ENCODE peak calls at places on chromosomes 4 and X, in ten cellular contexts. One of them, this sample, is unnamed. For H3K36me3, the result is how much of the 10 kb centered on the place peaks cover.

GRCh38 chr4:149997881-149998421 is 80.3 kb upstream of the DCLK2 start:
- DNase-seq in small intestine: peak
- DNase-seq in IMR-90: peak
- DNase-seq in endothelial cell of umbilical vein: peak
- DNase-seq in BJ: no peak
- DNase-seq in brain microvascular endothelial cell: no peak
- DNase-seq in PC-3: peak
- DNase-seq in CD4-positive, alpha-beta memory T cell: no peak
- DNase-seq in astrocyte: peak
- DNase-seq in HCT116: peak
- DNase-seq in this sample: no peak

GRCh38 chr4:88963817-88964216 is 93.2 kb downstream of the FAM13A start:
- DNase-seq in IMR-90: peak
- DNase-seq in BJ: no peak
- DNase-seq in CD4-positive, alpha-beta memory T cell: no peak
- DNase-seq in small intestine: no peak
- DNase-seq in astrocyte: no peak
- DNase-seq in brain microvascular endothelial cell: no peak
- DNase-seq in HCT116: no peak
- DNase-seq in PC-3: peak
- DNase-seq in endothelial cell of umbilical vein: peak
- DNase-seq in this sample: no peak

GRCh38 chr4:140144050-140144449 is 9.9 kb downstream of the MAML3 start:
- DNase-seq in PC-3: no peak
- DNase-seq in HCT116: no peak
- DNase-seq in brain microvascular endothelial cell: no peak
- DNase-seq in IMR-90: no peak
- DNase-seq in small intestine: no peak
- DNase-seq in CD4-positive, alpha-beta memory T cell: no peak
- DNase-seq in endothelial cell of umbilical vein: no peak
- DNase-seq in astrocyte: no peak
- DNase-seq in BJ: no peak
- DNase-seq in this sample: no peak

GRCh38 chr4:6732441-6733357 is 16.7 kb downstream of the BLOC1S4 start:
- DNase-seq in HCT116: peak
- DNase-seq in CD4-positive, alpha-beta memory T cell: no peak
- DNase-seq in IMR-90: peak
- DNase-seq in endothelial cell of umbilical vein: peak
- DNase-seq in BJ: peak
- DNase-seq in brain microvascular endothelial cell: peak
- DNase-seq in astrocyte: peak
- DNase-seq in PC-3: peak
- DNase-seq in small intestine: peak
- DNase-seq in this sample: no peak

GRCh38 chrX:118324588-118324987 is 21.3 kb upstream of the WDR44 start:
- DNase-seq in brain microvascular endothelial cell: no peak
- DNase-seq in small intestine: no peak
- DNase-seq in IMR-90: no peak
- DNase-seq in BJ: no peak
- DNase-seq in CD4-positive, alpha-beta memory T cell: no peak
- DNase-seq in HCT116: no peak
- DNase-seq in PC-3: no peak
- DNase-seq in astrocyte: no peak
- DNase-seq in endothelial cell of umbilical vein: no peak
- DNase-seq in this sample: no peak

GRCh38 chr4:80235451-80235850 is 31.0 kb upstream of the FGF5 start:
- DNase-seq in IMR-90: peak
- DNase-seq in PC-3: peak
- DNase-seq in astrocyte: peak
- DNase-seq in BJ: no peak
- DNase-seq in endothelial cell of umbilical vein: no peak
- DNase-seq in brain microvascular endothelial cell: no peak
- DNase-seq in small intestine: no peak
- DNase-seq in CD4-positive, alpha-beta memory T cell: no peak
- DNase-seq in HCT116: no peak
- DNase-seq in this sample: no peak

GRCh38 chr4:110287130-110287529 is 88.7 kb upstream of the ELOVL6 start:
- DNase-seq in CD4-positive, alpha-beta memory T cell: no peak
- DNase-seq in IMR-90: peak
- DNase-seq in endothelial cell of umbilical vein: no peak
- DNase-seq in astrocyte: peak
- DNase-seq in PC-3: peak
- DNase-seq in brain microvascular endothelial cell: peak
- DNase-seq in small intestine: peak
- DNase-seq in BJ: no peak
- DNase-seq in HCT116: peak
- DNase-seq in this sample: peak

GRCh38 chr4:27318740-27319139 is 458.1 kb downstream of the STIM2 start:
- DNase-seq in BJ: no peak
- DNase-seq in small intestine: peak
- DNase-seq in endothelial cell of umbilical vein: no peak
- DNase-seq in astrocyte: no peak
- DNase-seq in brain microvascular endothelial cell: no peak
- DNase-seq in IMR-90: peak
- DNase-seq in PC-3: peak
- DNase-seq in CD4-positive, alpha-beta memory T cell: no peak
- DNase-seq in HCT116: peak
- DNase-seq in this sample: no peak

GRCh38 chrX:118347131-118347530 is 1.2 kb downstream of the WDR44 start:
- DNase-seq in BJ: no peak
- DNase-seq in PC-3: peak
- DNase-seq in endothelial cell of umbilical vein: peak
- DNase-seq in astrocyte: peak
- DNase-seq in HCT116: no peak
- DNase-seq in CD4-positive, alpha-beta memory T cell: peak
- DNase-seq in small intestine: peak
- DNase-seq in brain microvascular endothelial cell: peak
- DNase-seq in IMR-90: peak
- DNase-seq in this sample: no peak

GRCh38 chrX:105018865-105019264 is 201.6 kb downstream of the TEX13A start:
- DNase-seq in endothelial cell of umbilical vein: no peak
- DNase-seq in astrocyte: no peak
- DNase-seq in BJ: no peak
- DNase-seq in PC-3: no peak
- DNase-seq in brain microvascular endothelial cell: no peak
- DNase-seq in HCT116: no peak
- DNase-seq in CD4-positive, alpha-beta memory T cell: no peak
- DNase-seq in small intestine: no peak
- DNase-seq in IMR-90: no peak
- DNase-seq in this sample: no peak

GRCh38 chr4:31199644-31200043 is 479.5 kb downstream of the PCDH7 start:
- DNase-seq in PC-3: no peak
- DNase-seq in IMR-90: no peak
- DNase-seq in astrocyte: no peak
- DNase-seq in BJ: no peak
- DNase-seq in HCT116: no peak
- DNase-seq in small intestine: no peak
- DNase-seq in brain microvascular endothelial cell: no peak
- DNase-seq in CD4-positive, alpha-beta memory T cell: no peak
- DNase-seq in endothelial cell of umbilical vein: no peak
- DNase-seq in this sample: no peak
- H3K4me3 ChIP-seq in PC-3: no peak
- H3K4me3 ChIP-seq in IMR-90: no peak
- H3K4me3 ChIP-seq in astrocyte: no peak
- H3K4me3 ChIP-seq in BJ: no peak
- H3K4me3 ChIP-seq in HCT116: no peak
- H3K4me3 ChIP-seq in small intestine: no peak
- H3K4me3 ChIP-seq in brain microvascular endothelial cell: no peak
- H3K4me3 ChIP-seq in CD4-positive, alpha-beta memory T cell: no peak
- H3K4me3 ChIP-seq in endothelial cell of umbilical vein: no peak
- H3K4me3 ChIP-seq in this sample: no peak

GRCh38 chrX:51899741-51900140 is 6.3 kb downstream of the MAGED1 start:
- DNase-seq in BJ: peak
- DNase-seq in endothelial cell of umbilical vein: no peak
- DNase-seq in small intestine: no peak
- DNase-seq in brain microvascular endothelial cell: peak
- DNase-seq in HCT116: no peak
- DNase-seq in IMR-90: peak
- DNase-seq in astrocyte: peak
- DNase-seq in CD4-positive, alpha-beta memory T cell: no peak
- DNase-seq in PC-3: no peak
- DNase-seq in this sample: no peak
- H3K36me3 ChIP-seq in BJ: under half
- H3K36me3 ChIP-seq in endothelial cell of umbilical vein: under half
- H3K36me3 ChIP-seq in small intestine: under half
- H3K36me3 ChIP-seq in brain microvascular endothelial cell: half or more
- H3K36me3 ChIP-seq in HCT116: under half
- H3K36me3 ChIP-seq in IMR-90: half or more
- H3K36me3 ChIP-seq in astrocyte: under half
- H3K36me3 ChIP-seq in CD4-positive, alpha-beta memory T cell: under half
- H3K36me3 ChIP-seq in PC-3: under half
- H3K36me3 ChIP-seq in this sample: under half

DNA sequence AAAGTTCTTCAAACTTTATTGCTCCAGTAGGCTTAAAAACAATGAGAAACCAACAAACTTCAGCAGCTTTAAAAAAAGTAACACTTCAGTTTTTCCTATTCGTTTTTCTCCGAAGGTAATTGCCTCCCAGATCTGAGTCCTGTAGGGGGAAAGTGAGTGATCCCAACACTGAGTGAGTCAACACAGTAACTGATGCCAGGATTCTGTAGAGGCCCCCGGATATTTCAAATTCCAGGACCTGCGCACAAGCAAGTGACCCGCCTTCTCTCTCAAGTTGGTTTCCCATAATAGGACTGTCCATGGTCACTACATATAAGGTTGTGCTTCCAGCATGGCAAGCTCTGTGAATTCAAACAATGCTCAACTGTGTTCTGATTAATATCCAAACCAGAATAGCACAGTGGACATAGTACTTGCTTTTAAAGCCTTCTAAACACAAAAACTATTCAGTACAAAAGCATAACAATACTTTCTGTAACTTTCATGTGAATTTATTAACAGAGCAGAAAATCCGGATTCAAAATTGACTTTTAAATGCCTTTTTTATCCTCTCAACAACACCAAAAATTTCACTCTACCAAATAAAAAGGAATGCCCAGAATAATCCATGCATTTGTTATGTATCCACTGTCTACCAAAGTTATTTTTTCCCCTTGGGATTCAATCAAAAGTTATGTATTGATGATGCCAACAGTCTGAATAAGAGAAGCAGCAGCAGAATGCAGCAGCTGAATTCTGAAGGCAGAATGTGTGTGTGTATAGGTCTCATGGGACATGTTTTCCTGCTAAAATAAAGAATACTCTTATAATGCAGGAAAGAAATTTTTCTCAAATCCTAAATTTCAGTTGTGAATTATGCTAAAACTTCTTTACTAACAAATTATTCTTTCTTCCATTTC is at the start of gene DMD:
- DNase-seq in small intestine: peak
- DNase-seq in astrocyte: peak
- DNase-seq in endothelial cell of umbilical vein: peak
- DNase-seq in BJ: no peak
- DNase-seq in brain microvascular endothelial cell: peak
- DNase-seq in IMR-90: peak
- DNase-seq in CD4-positive, alpha-beta memory T cell: no peak
- DNase-seq in PC-3: no peak
- DNase-seq in HCT116: no peak
- DNase-seq in this sample: no peak
- H3K4me3 ChIP-seq in small intestine: no peak
- H3K4me3 ChIP-seq in astrocyte: peak
- H3K4me3 ChIP-seq in endothelial cell of umbilical vein: peak
- H3K4me3 ChIP-seq in BJ: no peak
- H3K4me3 ChIP-seq in brain microvascular endothelial cell: peak
- H3K4me3 ChIP-seq in IMR-90: peak
- H3K4me3 ChIP-seq in CD4-positive, alpha-beta memory T cell: no peak
- H3K4me3 ChIP-seq in PC-3: no peak
- H3K4me3 ChIP-seq in HCT116: no peak
- H3K4me3 ChIP-seq in this sample: no peak

GRCh38 chr4:153622778-153623240 is 61.3 kb upstream of the TLR2 start:
- DNase-seq in BJ: no peak
- DNase-seq in PC-3: no peak
- DNase-seq in IMR-90: no peak
- DNase-seq in endothelial cell of umbilical vein: no peak
- DNase-seq in astrocyte: no peak
- DNase-seq in small intestine: no peak
- DNase-seq in CD4-positive, alpha-beta memory T cell: no peak
- DNase-seq in brain microvascular endothelial cell: no peak
- DNase-seq in HCT116: no peak
- DNase-seq in this sample: no peak
- H3K36me3 ChIP-seq in BJ: under half
- H3K36me3 ChIP-seq in PC-3: under half
- H3K36me3 ChIP-seq in IMR-90: under half
- H3K36me3 ChIP-seq in endothelial cell of umbilical vein: under half
- H3K36me3 ChIP-seq in astrocyte: under half
- H3K36me3 ChIP-seq in small intestine: under half
- H3K36me3 ChIP-seq in CD4-positive, alpha-beta memory T cell: half or more
- H3K36me3 ChIP-seq in brain microvascular endothelial cell: under half
- H3K36me3 ChIP-seq in HCT116: under half
- H3K36me3 ChIP-seq in this sample: under half

GRCh38 chrX:46575991-46576392 is 2.4 kb downstream of the CHST7 start:
- DNase-seq in brain microvascular endothelial cell: no peak
- DNase-seq in BJ: no peak
- DNase-seq in PC-3: peak
- DNase-seq in IMR-90: peak
- DNase-seq in endothelial cell of umbilical vein: peak
- DNase-seq in CD4-positive, alpha-beta memory T cell: peak
- DNase-seq in astrocyte: no peak
- DNase-seq in HCT116: no peak
- DNase-seq in small intestine: no peak
- DNase-seq in this sample: no peak
- H3K4me3 ChIP-seq in brain microvascular endothelial cell: peak
- H3K4me3 ChIP-seq in BJ: peak
- H3K4me3 ChIP-seq in PC-3: peak
- H3K4me3 ChIP-seq in IMR-90: peak
- H3K4me3 ChIP-seq in endothelial cell of umbilical vein: peak
- H3K4me3 ChIP-seq in CD4-positive, alpha-beta memory T cell: peak
- H3K4me3 ChIP-seq in astrocyte: peak
- H3K4me3 ChIP-seq in HCT116: no peak
- H3K4me3 ChIP-seq in small intestine: no peak
- H3K4me3 ChIP-seq in this sample: peak

DNA sequence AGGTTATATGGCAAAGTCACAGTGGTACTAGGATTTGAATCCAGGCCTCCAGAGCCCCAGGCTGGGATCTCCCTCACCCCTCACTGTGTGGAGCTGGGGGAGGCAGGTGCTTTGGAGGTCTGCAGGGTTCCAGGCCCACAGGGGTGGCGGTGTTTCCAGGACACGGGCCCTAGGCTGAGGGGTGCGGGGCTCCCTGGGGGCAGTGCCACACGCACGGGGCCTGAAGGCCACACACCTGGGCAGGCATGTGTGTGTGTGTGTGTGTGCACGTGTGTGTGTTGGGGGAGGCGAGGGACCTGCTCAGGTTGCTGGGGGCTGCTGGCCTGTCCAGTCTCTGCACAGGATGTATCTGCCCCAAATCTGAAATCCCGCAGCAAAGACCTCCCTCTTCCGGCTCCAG is 18.8 kb downstream of the SH3TC1 start:
- DNase-seq in HCT116: no peak
- DNase-seq in CD4-positive, alpha-beta memory T cell: no peak
- DNase-seq in PC-3: no peak
- DNase-seq in IMR-90: no peak
- DNase-seq in brain microvascular endothelial cell: no peak
- DNase-seq in astrocyte: no peak
- DNase-seq in small intestine: no peak
- DNase-seq in BJ: no peak
- DNase-seq in endothelial cell of umbilical vein: no peak
- DNase-seq in this sample: no peak
- H3K36me3 ChIP-seq in HCT116: under half
- H3K36me3 ChIP-seq in CD4-positive, alpha-beta memory T cell: under half
- H3K36me3 ChIP-seq in PC-3: under half
- H3K36me3 ChIP-seq in IMR-90: under half
- H3K36me3 ChIP-seq in brain microvascular endothelial cell: under half
- H3K36me3 ChIP-seq in astrocyte: under half
- H3K36me3 ChIP-seq in small intestine: under half
- H3K36me3 ChIP-seq in BJ: under half
- H3K36me3 ChIP-seq in endothelial cell of umbilical vein: under half
- H3K36me3 ChIP-seq in this sample: under half